ENCODE peak calls at places on chromosomes 7 and 10, in five cellular contexts. S is uterus; X is effector memory CD4-positive, alpha-beta T cell; C is adrenal gland; K is MM.1S. N is an unnamed sample.
A peak's percentile ranks its signal among the peaks of the same experiment; 100 is the strongest.

GRCh38 chr10:33381897-33382578 is 47.6 kb upstream of the NRP1 start:
- DNase-seq in S (no peak), X (no peak), C (no peak), K (no peak), N (no peak)

GRCh38 chr10:102831322-102832071 is 5.7 kb downstream of the CYP17A1 start:
- DNase-seq in S (no peak), X (no peak), C (no peak), K (no peak), N (no peak)

GRCh38 chr7:95874541-95875265 is 102.3 kb downstream of the DYNC1I1 start:
- DNase-seq in S (no peak), X (no peak), C (no peak), K (peak; percentile 62), N (no peak)

GRCh38 chr7:80387634-80388033 is 124.2 kb downstream of the GNAT3 start:
- DNase-seq in S (no peak), X (no peak), C (no peak), K (no peak), N (no peak)

GRCh38 chr7:104938741-104939390 is 75.1 kb upstream of the KMT2E start:
- DNase-seq in S (no peak), X (no peak), C (no peak), K (peak; percentile 94), N (no peak)

GRCh38 chr10:110471566-110472139 is 26.1 kb upstream of the DUSP5 start:
- DNase-seq in S (no peak), X (no peak), C (no peak), K (no peak), N (no peak)

GRCh38 chr7:2225336-2225735 is 7.4 kb downstream of the MAD1L1 start:
- DNase-seq in S (no peak), X (no peak), C (no peak), K (no peak), N (no peak)

GRCh38 chr7:135282621-135283295 is 49.1 kb downstream of the STRA8 start:
- DNase-seq in S (no peak), X (no peak), C (no peak), K (no peak), N (no peak)

GRCh38 chr7:148121426-148121825 is 469.1 kb upstream of the C7orf33 start:
- DNase-seq in S (no peak), X (no peak), C (no peak), K (no peak), N (no peak)

GRCh38 chr10:89478739-89479116 is 56.7 kb downstream of the SLC16A12 start:
- DNase-seq in S (no peak), X (no peak), C (no peak), K (no peak), N (no peak)

GRCh38 chr7:36979810-36980248 is 255.5 kb upstream of the AOAH start:
- DNase-seq in S (peak; percentile 38), X (no peak), C (peak; percentile 28), K (no peak), N (no peak)

GRCh38 chr10:72072046-72072445 is 16.3 kb downstream of the SPOCK2 start:
- DNase-seq in S (no peak), X (no peak), C (no peak), K (no peak), N (no peak)

GRCh38 chr10:126783806-126784205 is 113.3 kb upstream of the C10orf90 start:
- DNase-seq in S (no peak), X (no peak), C (no peak), K (no peak), N (no peak)

DNA sequence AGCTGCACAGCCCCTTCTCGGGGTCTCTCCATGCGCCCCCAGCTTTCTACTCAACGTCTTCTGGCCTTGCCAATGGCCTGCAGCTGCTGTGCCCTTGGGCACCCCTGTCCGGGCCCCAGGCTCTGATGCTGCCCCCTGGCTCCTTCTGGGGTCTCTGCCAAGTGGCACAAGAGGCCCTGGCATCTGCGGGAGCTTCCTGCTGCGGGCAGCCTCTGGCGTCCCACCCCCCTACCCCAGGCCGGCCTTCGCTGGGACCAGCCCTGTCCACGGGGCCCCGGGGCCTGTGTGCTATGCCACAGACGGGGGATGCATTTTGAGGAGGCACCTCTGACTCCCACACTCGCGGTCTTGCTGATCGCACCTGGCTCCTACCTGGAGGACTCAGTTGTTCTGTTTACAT is 2.3 kb downstream of the VENTX start:
- DNase-seq in S (no peak), X (no peak), C (no peak), K (no peak), N (no peak)
- H3K4me1 ChIP-seq in S (no peaks in the 10 kb centered on the region), X (peaks cover 39% of the 10 kb centered on the region), C (no peaks in the 10 kb centered on the region), K (peaks cover 6% of the 10 kb centered on the region), N (peaks cover 50% of the 10 kb centered on the region)

GRCh38 chr7:94396044-94396443 is 1.3 kb downstream of the COL1A2 start:
- DNase-seq in S (peak; percentile 43), X (no peak), C (no peak), K (no peak), N (no peak)

GRCh38 chr7:94395141-94396041 is 696 bp downstream of the COL1A2 start:
- DNase-seq in S (peak; percentile 85), X (no peak), C (peak; percentile 69), K (peak; percentile 71), N (no peak)

GRCh38 chr7:94396606-94397005 is 1.9 kb downstream of the COL1A2 start:
- DNase-seq in S (peak; percentile 60), X (no peak), C (no peak), K (no peak), N (no peak)

GRCh38 chr7:94400022-94400421 is 5.3 kb downstream of the COL1A2 start:
- DNase-seq in S (no peak), X (no peak), C (no peak), K (no peak), N (no peak)

DNA sequence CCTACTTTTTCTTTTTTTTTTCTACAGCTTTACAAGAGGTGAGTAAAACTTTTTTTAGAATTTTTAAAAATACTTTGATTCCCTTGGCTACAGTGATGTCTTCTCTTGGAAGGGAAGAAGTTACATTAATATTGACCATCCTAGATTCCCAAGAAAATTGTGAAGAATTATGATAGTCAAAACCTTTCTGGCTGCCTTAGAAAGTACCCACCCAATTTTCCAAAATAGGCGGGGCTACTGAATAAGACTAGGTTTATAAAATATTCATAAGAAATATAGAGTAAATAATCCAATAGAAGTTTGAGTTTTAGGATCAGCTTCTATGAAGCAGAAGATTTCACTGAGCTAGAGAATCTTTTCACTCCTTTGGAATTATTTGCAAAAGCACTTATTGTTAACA is 3.0 kb downstream of the COL1A2 start:
- DNase-seq in S (no peak), X (no peak), C (no peak), K (no peak), N (no peak)
- H3K4me3 ChIP-seq in S (peak overlapping the region; percentile 63), X (no peak overlapping the region), C (no peak overlapping the region), K (no peak overlapping the region), N (peak overlapping the region; percentile 50)

DNA sequence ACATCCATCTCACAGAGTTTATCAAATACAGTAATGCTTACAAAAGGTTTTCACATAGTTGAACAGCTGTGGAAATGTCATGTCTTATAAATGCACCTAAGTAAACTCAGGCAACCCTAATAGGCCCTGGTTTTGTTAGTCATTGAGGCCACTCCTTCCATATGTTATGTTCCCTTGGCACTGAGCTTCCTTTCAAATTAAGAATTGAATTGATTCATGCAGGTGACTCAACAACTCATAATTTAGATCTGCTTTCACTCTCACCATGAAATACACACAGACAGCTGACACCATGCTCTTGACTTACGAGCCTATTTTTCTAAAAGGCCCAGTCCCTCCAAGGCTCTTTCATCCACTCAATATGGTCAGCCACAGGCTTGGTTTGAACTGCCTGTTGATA is 476.9 kb downstream of the KCNMA1 start:
- DNase-seq in S (no peak), X (no peak), C (no peak), K (no peak), N (no peak)
- H3K4me1 ChIP-seq in S (peaks cover 8% of the 10 kb centered on the region), X (no peaks in the 10 kb centered on the region), C (no peaks in the 10 kb centered on the region), K (no peaks in the 10 kb centered on the region), N (peaks cover 29% of the 10 kb centered on the region)

DNA sequence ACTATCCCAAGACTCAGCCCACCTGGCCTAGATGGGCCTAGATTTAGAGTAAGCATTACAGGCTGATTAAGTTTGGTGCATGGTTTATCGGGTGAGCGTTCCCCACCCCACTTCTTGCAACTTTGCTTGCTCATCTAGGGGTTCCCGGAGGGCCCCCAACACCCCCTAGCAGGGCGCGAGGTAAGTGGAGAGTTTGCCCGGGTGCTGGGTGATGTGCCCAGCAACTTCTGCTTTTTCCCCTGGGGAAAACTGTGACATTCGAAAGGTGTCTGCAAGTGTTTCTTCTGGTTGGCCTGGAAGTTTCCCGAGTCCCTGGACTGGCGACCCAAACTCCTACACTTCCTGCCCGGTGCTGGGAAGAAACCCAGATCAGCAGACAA is 31.7 kb downstream of the SKIDA1 start:
- DNase-seq in S (no peak), X (no peak), C (no peak), K (no peak), N (no peak)
- H3K4me3 ChIP-seq in S (no peak overlapping the region), X (peak overlapping the region; percentile 81), C (no peak overlapping the region), K (no peak overlapping the region), N (peak overlapping the region; percentile 75)

GRCh38 chr7:26656735-26657134 is 207.7 kb downstream of the SKAP2 start:
- DNase-seq in S (no peak), X (no peak), C (no peak), K (no peak), N (no peak)
- H3K4me1 ChIP-seq in S (no peaks in the 10 kb centered on the region), X (no peaks in the 10 kb centered on the region), C (peaks cover 8% of the 10 kb centered on the region), K (no peaks in the 10 kb centered on the region), N (peaks cover 8% of the 10 kb centered on the region)

DNA sequence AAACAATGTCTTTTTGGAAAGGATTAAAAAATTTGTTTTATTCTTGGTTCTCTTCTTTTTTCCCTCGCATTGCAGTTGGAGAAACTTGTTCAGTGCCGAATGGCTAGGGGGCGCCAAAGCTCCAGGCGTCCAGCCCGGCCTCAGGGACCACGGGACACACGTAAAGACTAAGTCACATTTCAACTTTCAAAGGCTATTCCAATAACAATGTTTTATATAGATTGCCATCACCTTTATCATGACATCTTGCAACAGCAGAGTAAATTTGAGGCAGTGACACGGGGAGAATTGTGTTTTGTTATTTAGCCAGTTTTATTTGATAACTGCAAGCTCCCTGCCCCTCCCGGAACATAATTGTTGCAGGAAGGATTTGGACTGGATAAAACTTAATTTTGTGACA is 2.2 kb upstream of the IGFBP3 start:
- DNase-seq in S (peak; percentile 83), X (no peak), C (peak; percentile 79), K (peak; percentile 76), N (no peak)
- H3K4me3 ChIP-seq in S (no peak overlapping the region), X (no peak overlapping the region), C (no peak overlapping the region), K (peak overlapping the region; percentile 65), N (no peak overlapping the region)

GRCh38 chr10:79188154-79188763 is 119.5 kb downstream of the ZMIZ1 start:
- DNase-seq in S (no peak), X (no peak), C (no peak), K (no peak), N (no peak)
- H3K4me1 ChIP-seq in S (peaks cover 21% of the 10 kb centered on the region), X (no peaks in the 10 kb centered on the region), C (peaks cover 43% of the 10 kb centered on the region), K (no peaks in the 10 kb centered on the region), N (peaks cover 98% of the 10 kb centered on the region)

GRCh38 chr10:44382981-44383748 is 1.7 kb downstream of the CXCL12 start:
- DNase-seq in S (peak; percentile 15), X (no peak), C (peak; percentile 13), K (no peak), N (no peak)
- H3K4me3 ChIP-seq in S (peak overlapping the region; percentile 77), X (no peak overlapping the region), C (no peak overlapping the region), K (no peak overlapping the region), N (peak overlapping the region; percentile 54)

DNA sequence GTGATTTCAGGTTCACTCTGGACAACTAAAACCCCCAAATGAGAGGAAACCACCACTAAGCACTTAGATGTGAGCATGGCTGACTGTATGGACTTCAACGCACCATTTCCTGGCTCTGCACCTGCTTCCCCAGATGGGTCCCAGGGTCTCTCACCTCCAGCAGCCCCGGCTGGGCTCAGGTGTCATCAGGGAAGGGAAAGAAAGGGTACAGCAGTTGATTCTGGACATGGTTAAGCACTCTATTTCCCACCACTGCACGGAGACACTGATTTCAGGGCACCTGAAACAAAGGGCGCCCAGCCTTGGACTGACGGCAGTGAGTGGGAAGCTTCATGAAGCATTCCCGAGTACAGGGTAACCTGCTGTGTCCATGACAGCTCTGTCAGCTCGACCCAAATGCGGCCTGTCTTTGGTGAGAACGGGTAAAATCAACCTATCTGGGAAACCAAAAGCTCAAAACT is 19.0 kb downstream of the FAM53B start:
- DNase-seq in S (no peak), X (no peak), C (peak; percentile 16), K (peak; percentile 38), N (no peak)
- H3K4me1 ChIP-seq in S (peaks cover 27% of the 10 kb centered on the region), X (peaks cover 99% of the 10 kb centered on the region), C (peaks cover 82% of the 10 kb centered on the region), K (peaks cover 63% of the 10 kb centered on the region), N (peaks cover 83% of the 10 kb centered on the region)